ENCODE peak calls at places on chromosomes 13 and 19, in four cellular contexts. B, X, G and L are unnamed samples.

GRCh38 chr13:102878491-102878890 is 32.7 kb downstream of the ERCC5 start:
- DNase-seq in B (no peak), X (no peak), G (no peak), L (no peak)

GRCh38 chr19:18063463-18063862 is 23.3 kb downstream of the IL12RB1 start:
- DNase-seq in B (peak; percentile 50), X (peak; percentile 35), G (no peak), L (peak; percentile 58)

GRCh38 chr13:109154146-109154545 is 524.7 kb downstream of the MYO16 start:
- DNase-seq in B (peak; percentile 3), X (no peak), G (no peak), L (no peak)

GRCh38 chr13:30125422-30126073 is 181.8 kb downstream of the KATNAL1 start:
- DNase-seq in B (peak; percentile 43), X (no peak), G (no peak), L (no peak)

GRCh38 chr13:46104868-46105267 is at the start of gene CPB2:
- DNase-seq in B (peak; percentile 73), X (no peak), G (no peak), L (no peak)

GRCh38 chr13:44837250-44837649 is 152.0 kb downstream of the NUFIP1 start:
- DNase-seq in B (no peak), X (no peak), G (no peak), L (no peak)

GRCh38 chr13:30735025-30735967 is at the start of gene ALOX5AP:
- DNase-seq in B (no peak), X (no peak), G (peak; percentile 72), L (no peak)

GRCh38 chr13:41007359-41008118 is 11.6 kb downstream of the ELF1 start:
- DNase-seq in B (peak; percentile 48), X (peak; percentile 31), G (no peak), L (no peak)

GRCh38 chr13:35984776-35985453 is 146.3 kb downstream of the DCLK1 start:
- DNase-seq in B (no peak), X (no peak), G (no peak), L (no peak)

GRCh38 chr19:38956264-38956663 is 19.3 kb downstream of the FBXO17 start:
- DNase-seq in B (no peak), X (no peak), G (no peak), L (no peak)

GRCh38 chr19:38723606-38724379 is 20.5 kb downstream of the CAPN12 start:
- DNase-seq in B (no peak), X (no peak), G (no peak), L (no peak)

DNA sequence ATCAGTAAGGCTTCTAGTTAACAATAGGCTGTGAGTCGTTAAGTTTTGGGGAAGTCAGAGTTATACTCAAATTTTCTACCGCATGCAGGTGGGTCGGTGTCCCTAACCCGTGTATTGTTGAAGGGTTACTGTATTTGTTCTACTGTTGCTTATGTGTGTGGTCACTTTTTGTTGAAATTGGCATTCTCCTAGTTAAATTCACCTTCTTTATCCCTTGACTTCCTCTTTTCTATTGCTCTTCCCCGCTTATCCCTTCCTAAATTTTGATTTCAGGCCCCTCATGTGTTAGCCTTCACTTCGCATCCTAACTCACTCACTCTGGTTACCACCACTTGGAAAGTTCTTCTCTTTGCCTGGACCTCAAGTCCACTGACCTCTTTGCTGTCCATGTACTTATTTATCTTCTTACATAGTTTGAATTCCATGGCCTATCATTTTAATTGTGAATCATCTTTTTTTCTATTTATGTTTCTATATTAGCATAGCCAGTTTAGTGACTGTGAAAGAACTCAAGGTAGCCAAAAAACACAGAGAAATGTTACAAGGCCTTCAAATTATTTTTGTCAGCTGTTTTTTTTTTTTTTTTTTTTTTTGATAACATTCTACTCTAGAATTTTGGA is 52.9 kb downstream of the NDFIP2 start:
- DNase-seq in B (no peak), X (no peak), G (no peak), L (no peak)
- TF ChIP-seq SP1 in B (no peak), X (no peak), G (no peak), L (no peak)

GRCh38 chr13:50400930-50401553 is 385.8 kb downstream of the KCNRG start:
- DNase-seq in B (peak; percentile 5), X (no peak), G (no peak), L (no peak)
- TF ChIP-seq TARDBP in B (no peak), X (no peak), G (no peak), L (no peak)

GRCh38 chr13:98921786-98922185 is 56.1 kb downstream of the DOCK9 start:
- DNase-seq in B (no peak), X (no peak), G (no peak), L (no peak)

GRCh38 chr13:98922306-98922705 is 55.6 kb downstream of the DOCK9 start:
- DNase-seq in B (no peak), X (no peak), G (no peak), L (no peak)

GRCh38 chr13:98927954-98928927 is 49.6 kb downstream of the DOCK9 start:
- DNase-seq in B (peak; percentile 12), X (no peak), G (no peak), L (no peak)

GRCh38 chr13:98923641-98924397 is 54.0 kb downstream of the DOCK9 start:
- DNase-seq in B (no peak), X (no peak), G (no peak), L (no peak)

DNA sequence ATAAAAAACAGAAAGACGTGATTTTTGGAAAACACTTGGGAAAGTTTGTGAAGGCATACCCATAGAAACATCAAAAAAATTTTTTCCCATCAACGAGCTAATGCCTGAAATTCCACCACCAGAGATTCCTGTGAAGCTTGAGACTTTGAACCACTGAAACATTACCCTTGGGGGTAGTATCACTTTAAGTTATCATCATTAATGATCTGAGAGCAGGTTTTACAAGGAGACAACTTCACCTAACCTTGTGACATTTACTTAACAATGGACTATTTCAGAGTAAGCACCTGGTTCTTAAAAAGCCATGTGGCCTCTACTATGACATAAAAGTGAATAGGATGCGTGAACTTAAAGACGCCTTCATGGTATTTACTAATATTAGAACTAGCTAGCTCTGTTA is 51.9 kb downstream of the DOCK9 start:
- DNase-seq in B (no peak), X (no peak), G (no peak), L (no peak)
- TF ChIP-seq SP1 in B (no peak), X (no peak), G (no peak), L (no peak)

DNA sequence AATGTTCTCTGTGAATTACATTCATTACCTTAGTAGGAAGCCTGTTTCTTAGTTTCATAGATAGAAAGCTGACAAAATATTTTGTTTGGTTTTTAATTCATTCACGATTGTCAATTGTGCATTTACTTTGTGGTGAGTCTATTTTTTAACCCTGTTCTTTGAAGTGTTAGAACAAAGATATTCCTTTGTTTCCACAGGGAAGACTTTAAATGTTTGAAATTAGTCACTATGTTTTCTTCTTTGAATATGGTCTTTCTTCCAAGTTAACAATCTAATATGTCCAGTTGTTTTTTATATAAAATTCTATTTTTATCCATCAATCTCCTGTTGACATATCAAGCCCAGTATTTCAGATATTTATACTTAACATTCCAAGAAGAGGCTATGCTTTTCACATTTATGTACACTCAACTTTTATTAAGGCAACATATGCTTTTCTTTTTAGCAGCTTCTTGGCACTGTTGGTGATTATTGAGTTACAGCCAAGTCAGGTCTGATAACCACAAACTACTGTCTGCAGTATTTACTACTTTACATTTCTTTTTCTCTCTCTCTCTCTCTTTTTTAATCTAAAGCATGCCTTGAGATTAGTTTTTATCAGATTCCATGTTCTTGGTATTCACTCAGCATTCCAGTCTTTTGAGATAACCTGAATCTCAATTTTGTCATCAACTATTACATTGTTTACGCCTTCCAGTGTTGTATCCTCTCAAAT is 812.8 kb upstream of the SLC10A2 start:
- DNase-seq in B (no peak), X (no peak), G (no peak), L (no peak)
- TF ChIP-seq TARDBP in B (no peak), X (no peak), G (no peak), L (no peak)

GRCh38 chr13:98452851-98453250 is 124.1 kb downstream of the STK24 start:
- DNase-seq in B (no peak), X (no peak), G (no peak), L (no peak)

GRCh38 chr13:98454389-98454881 is 122.5 kb downstream of the STK24 start:
- DNase-seq in B (peak; percentile 41), X (no peak), G (no peak), L (no peak)

GRCh38 chr13:98451676-98452105 is 125.2 kb downstream of the STK24 start:
- DNase-seq in B (no peak), X (no peak), G (no peak), L (no peak)

GRCh38 chr13:98450495-98451167 is 126.3 kb downstream of the STK24 start:
- DNase-seq in B (peak; percentile 19), X (no peak), G (no peak), L (no peak)

DNA sequence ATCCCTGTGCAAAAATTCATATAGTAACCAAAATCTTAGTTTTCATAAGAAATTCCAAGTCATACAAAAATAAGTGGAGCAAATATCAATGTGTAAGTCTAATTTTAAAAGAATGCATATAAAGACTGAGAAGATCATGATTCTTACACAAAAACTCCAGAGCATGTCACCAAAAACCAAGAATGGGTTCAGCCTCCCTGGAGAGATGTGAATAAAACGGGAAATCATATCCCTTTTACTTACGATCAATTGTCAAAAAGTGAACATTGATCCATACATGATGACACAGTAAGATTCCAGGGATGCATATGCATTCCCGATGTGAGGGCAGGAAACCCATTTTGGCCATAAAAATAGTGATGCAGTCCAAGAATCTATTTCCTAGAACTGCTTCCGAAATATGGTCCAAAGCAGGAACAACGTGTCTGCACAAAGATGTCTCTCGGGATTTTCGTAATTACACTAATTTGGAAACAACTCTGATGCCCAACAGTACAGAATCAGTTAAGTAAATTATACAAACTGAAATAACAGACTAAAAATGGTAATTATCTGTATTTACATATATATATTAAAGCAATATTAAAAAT is 123.6 kb downstream of the STK24 start:
- DNase-seq in B (no peak), X (no peak), G (no peak), L (no peak)
- TF ChIP-seq SP1 in B (no peak), X (no peak), G (no peak), L (no peak)

GRCh38 chr19:51096473-51097165 is 11.6 kb downstream of the CTU1 start:
- DNase-seq in B (no peak), X (no peak), G (no peak), L (no peak)
- TF ChIP-seq TARDBP in B (no peak), X (no peak), G (no peak), L (no peak)

GRCh38 chr13:47175172-47175806 is 278.4 kb upstream of the HTR2A start:
- DNase-seq in B (no peak), X (no peak), G (no peak), L (no peak)
- TF ChIP-seq SP1 in B (no peak), X (no peak), G (no peak), L (no peak)

GRCh38 chr19:1970003-1970805 is 29.2 kb downstream of the CSNK1G2 start:
- DNase-seq in B (no peak), X (no peak), G (no peak), L (no peak)
- TF ChIP-seq TARDBP in B (no peak), X (no peak), G (no peak), L (no peak)

GRCh38 chr19:58568731-58569130 is 4.4 kb downstream of the MZF1 start:
- DNase-seq in B (no peak), X (no peak), G (no peak), L (no peak)
- TF ChIP-seq SP1 in B (no peak), X (no peak), G (no peak), L (no peak)